ENCODE peak calls at places on chromosomes 12 and 14, in five cellular contexts. Q, V, S, K and T are unnamed samples.

GRCh38 chr14:87679094-87679493 is 313.9 kb downstream of the GALC start:
- DNase-seq in K (no peak), Q (no peak), V (no peak), S (no peak), T (no peak)

GRCh38 chr12:114166360-114166759 is 200.2 kb upstream of the RBM19 start:
- DNase-seq in K (peak; percentile 10), V (no peak), Q (no peak), S (no peak), T (no peak)

GRCh38 chr12:116969615-116970575 is 59.1 kb downstream of the FBXW8 start:
- DNase-seq in S (no peak), K (peak; percentile 73), Q (no peak), V (peak; percentile 46), T (no peak)

GRCh38 chr14:69571879-69572633 is 2.6 kb downstream of the CCDC177 start:
- DNase-seq in S (no peak), Q (peak; percentile 74), V (peak; percentile 51), K (peak; percentile 9), T (no peak)

GRCh38 chr14:80037349-80037748 is 174.0 kb downstream of the DIO2 start:
- DNase-seq in V (no peak), S (no peak), Q (no peak), K (no peak), T (no peak)

GRCh38 chr14:94897092-94897491 is 127.2 kb upstream of the GSC start:
- DNase-seq in K (peak; percentile 22), Q (no peak), S (no peak), V (no peak), T (no peak)

GRCh38 chr12:107519906-107520859 is 165.4 kb upstream of the PWP1 start:
- DNase-seq in V (no peak), K (no peak), S (no peak), Q (no peak), T (no peak)

GRCh38 chr14:104359969-104360442 is 219.6 kb upstream of the C14orf180 start:
- DNase-seq in K (no peak), S (no peak), Q (peak; percentile 39), V (peak; percentile 30), T (no peak)

GRCh38 chr12:59651230-59651920 is 55.5 kb downstream of the SLC16A7 start:
- DNase-seq in V (no peak), S (no peak), K (peak; percentile 86), Q (no peak), T (no peak)

GRCh38 chr14:58107947-58108552 is 44.0 kb downstream of the ARMH4 start:
- DNase-seq in Q (no peak), S (peak; percentile 26), V (no peak), K (peak; percentile 64), T (peak; percentile 35)

GRCh38 chr12:76446090-76446489 is 97.9 kb upstream of the BBS10 start:
- DNase-seq in Q (no peak), K (no peak), S (no peak), V (no peak), T (no peak)

GRCh38 chr12:54660320-54660962 is 12.3 kb upstream of the DCD start:
- DNase-seq in S (no peak), K (no peak), Q (no peak), V (no peak), T (no peak)

GRCh38 chr14:24315807-24316596 is 4.7 kb downstream of the LTB4R start:
- DNase-seq in Q (peak; percentile 70), S (no peak), V (peak; percentile 71), K (no peak), T (no peak)

GRCh38 chr12:109697877-109698468 is 15.7 kb upstream of the FAM222A start:
- DNase-seq in K (no peak), V (no peak), Q (no peak), S (no peak), T (no peak)

GRCh38 chr14:101596742-101597141 is 35.4 kb downstream of the DIO3 start:
- DNase-seq in V (no peak), S (no peak), Q (peak; percentile 35), K (no peak), T (no peak)

GRCh38 chr14:104895207-104895785 is 29.4 kb upstream of the PLD4 start:
- DNase-seq in S (no peak), V (no peak), Q (peak; percentile 63), K (no peak), T (no peak)

GRCh38 chr14:104968541-104969401 is 9.4 kb downstream of the AHNAK2 start:
- DNase-seq in Q (peak; percentile 51), K (peak; percentile 29), V (peak; percentile 47), S (peak; percentile 46), T (peak; percentile 33)

GRCh38 chr14:34596891-34597290 is 33.1 kb downstream of the SNX6 start:
- DNase-seq in S (no peak), K (no peak), V (no peak), Q (peak; percentile 3), T (no peak)

GRCh38 chr12:106321139-106321850 is 18.8 kb downstream of the TCP11L2 start:
- DNase-seq in V (no peak), S (no peak), K (no peak), Q (no peak), T (no peak)

GRCh38 chr12:127509066-127509778 is 757.7 kb upstream of the TMEM132C start:
- DNase-seq in S (no peak), Q (no peak), V (no peak), K (peak; percentile 95), T (no peak)

GRCh38 chr12:90953956-90954421 is 987 bp downstream of the CCER1 start:
- DNase-seq in V (no peak), K (no peak), S (no peak), Q (peak; percentile 61), T (no peak)

GRCh38 chr14:58865520-58866281 is 227.9 kb downstream of the DACT1 start:
- DNase-seq in Q (no peak), K (peak; percentile 79), V (no peak), S (no peak), T (no peak)

GRCh38 chr12:53078425-53079225 is 565 bp downstream of the SPRYD3 start:
- DNase-seq in S (no peak), Q (no peak), K (peak; percentile 35), V (no peak), T (peak; percentile 63)

DNA sequence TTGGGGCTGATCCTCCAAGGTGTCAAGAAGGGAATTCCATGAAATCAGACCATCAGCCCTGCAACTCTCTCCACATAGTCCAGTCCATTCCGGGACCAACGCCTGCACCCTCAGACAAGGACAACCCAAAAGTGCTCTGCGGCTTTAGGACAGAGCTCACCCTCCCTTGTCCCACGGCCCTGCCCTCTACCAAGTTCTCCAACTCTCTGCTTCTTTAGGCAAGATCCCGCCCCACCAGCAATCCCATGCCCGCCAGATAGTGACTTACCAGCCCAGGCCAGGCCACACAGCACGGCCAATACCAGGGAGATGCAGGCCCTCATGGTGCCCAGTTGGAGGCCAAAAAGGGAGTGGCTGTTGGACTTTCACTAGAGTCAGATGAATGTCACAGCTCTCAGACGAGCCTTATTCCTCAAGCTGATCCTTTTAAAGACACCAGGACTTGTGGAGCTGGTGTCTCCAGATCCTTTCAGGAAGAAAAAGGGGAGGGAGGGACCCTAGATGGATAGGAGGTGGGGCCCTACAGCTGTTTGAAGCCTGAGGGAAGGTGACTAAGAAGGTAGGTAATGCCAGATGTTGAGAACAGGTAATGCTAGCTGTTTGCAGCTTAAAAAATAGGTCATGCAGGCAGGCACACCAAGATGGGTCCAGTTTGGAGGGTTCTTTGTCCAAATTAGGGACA is at the start of gene ENDOU:
- DNase-seq in V (no peak), S (no peak), Q (no peak), K (no peak), T (no peak)
- H3K27ac ChIP-seq in V (no peak within 1 kb of the TSS), S (no peak within 1 kb of the TSS), Q (no peak within 1 kb of the TSS), K (peak within 1 kb of the TSS; percentile 39), T (no peak within 1 kb of the TSS)

GRCh38 chr12:92138626-92139025 is 7.0 kb downstream of the BTG1 start:
- DNase-seq in S (no peak), Q (no peak), V (no peak), K (no peak), T (no peak)
- H3K4me3 ChIP-seq in S (peak overlapping the region; percentile 77), Q (peak overlapping the region; percentile 100), V (peak overlapping the region; percentile 87), K (no peak overlapping the region), T (peak overlapping the region; percentile 83)

DNA sequence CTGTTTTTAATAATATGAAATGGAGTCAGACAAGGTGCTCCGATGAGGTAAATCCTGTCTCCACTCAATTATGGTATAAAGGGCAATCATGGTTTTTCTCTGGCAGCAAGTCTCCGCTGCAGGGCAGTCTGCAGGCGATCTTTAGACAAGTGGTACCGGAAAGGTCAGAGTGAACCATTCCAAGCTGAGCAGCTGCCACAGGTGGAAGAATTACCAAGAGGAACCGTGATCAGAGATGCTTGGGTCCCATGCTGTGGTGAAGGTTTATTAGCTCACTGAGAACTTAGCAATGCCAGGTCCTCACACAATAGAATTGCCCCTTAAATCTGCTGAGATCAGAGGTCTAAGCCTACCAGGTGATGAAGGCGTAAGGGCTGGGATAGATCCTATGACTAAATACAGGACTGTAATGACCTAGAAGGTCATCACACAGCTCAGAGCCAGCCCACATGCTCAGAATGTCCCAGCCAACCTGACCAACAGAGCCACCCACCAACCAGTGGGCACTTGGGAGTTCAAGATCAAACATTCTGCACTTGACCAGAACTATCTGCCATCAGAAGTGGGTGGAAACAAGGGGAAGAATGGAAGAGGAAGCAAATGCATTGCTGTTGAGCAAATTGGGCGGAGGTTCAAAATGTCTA is 175.2 kb upstream of the BCL2L14 start:
- DNase-seq in Q (no peak), V (no peak), K (no peak), S (no peak), T (no peak)
- H3K27ac ChIP-seq in Q (no peak overlapping the region), V (no peak overlapping the region), K (no peak overlapping the region), S (no peak overlapping the region), T (no peak overlapping the region)

GRCh38 chr12:3428631-3429030 is 62.4 kb upstream of the PRMT8 start:
- DNase-seq in K (no peak), V (no peak), S (no peak), Q (no peak), T (no peak)
- H3K4me3 ChIP-seq in K (no peak overlapping the region), V (no peak overlapping the region), S (no peak overlapping the region), Q (no peak overlapping the region), T (no peak overlapping the region)

DNA sequence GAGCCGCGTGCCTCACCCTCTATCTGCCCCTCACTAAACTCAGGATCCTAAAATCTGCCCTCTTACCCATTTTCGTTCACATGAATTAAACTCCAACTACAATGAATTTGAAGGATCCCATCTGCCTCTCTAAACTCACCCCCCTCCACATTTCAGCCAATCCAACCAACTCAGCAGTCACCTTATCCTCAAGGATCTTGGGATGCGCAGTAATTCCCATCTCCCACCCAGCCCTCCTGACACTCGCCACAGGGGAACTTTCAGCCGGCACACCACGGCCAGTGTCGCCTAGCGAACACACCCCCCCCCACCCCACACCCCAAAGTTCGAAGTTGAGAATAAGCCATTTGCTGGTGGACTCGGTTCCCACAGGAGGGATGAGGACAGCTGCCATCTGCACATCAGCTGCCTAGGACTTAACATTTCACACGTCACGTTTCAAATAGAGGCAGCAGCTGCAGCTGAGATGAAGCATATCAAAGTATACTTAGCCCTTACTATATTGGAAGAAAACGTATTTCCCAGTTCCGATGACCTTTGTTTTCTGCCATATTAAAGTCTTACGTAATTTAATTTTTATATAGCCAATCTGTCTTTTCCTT is 8.7 kb upstream of the SELPLG start:
- DNase-seq in Q (no peak), V (no peak), K (no peak), S (no peak), T (no peak)
- H3K27ac ChIP-seq in Q (no peak overlapping the region), V (peak overlapping the region; percentile 18), K (no peak overlapping the region), S (no peak overlapping the region), T (no peak overlapping the region)